ENCODE peak calls at places on chromosome 1, in four cellular contexts. P is GM12878, S is K562, U is HepG2. M is an unnamed sample.

GRCh38 chr1:23936481-23937176 is 23.0 kb upstream of the PNRC2 start:
- DNase-seq in P (no peak), S (peak), U (no peak), M (no peak)

GRCh38 chr1:171788696-171789095 is 7.2 kb downstream of the METTL13 start:
- DNase-seq in P (no peak), S (no peak), U (no peak), M (no peak)

GRCh38 chr1:184545601-184546000 is 158.8 kb downstream of the C1orf21 start:
- DNase-seq in P (no peak), S (no peak), U (no peak), M (no peak)

GRCh38 chr1:34929853-34930701 is 627 bp upstream of the DLGAP3 start:
- DNase-seq in P (no peak), S (no peak), U (no peak), M (no peak)

GRCh38 chr1:203926025-203926540 is 64.7 kb downstream of the SNRPE start:
- DNase-seq in P (no peak), S (no peak), U (no peak), M (no peak)

GRCh38 chr1:45322486-45323040 is 4.1 kb upstream of the HPDL start:
- DNase-seq in P (no peak), S (peak), U (no peak), M (no peak)

GRCh38 chr1:155184835-155185782 is 11.5 kb downstream of the TRIM46 start:
- DNase-seq in P (peak), S (peak), U (no peak), M (no peak)

GRCh38 chr1:26731233-26731902 is 35.6 kb downstream of the ARID1A start:
- DNase-seq in P (no peak), S (no peak), U (no peak), M (no peak)

GRCh38 chr1:69645477-69645876 is 77.8 kb downstream of the LRRC7 start:
- DNase-seq in P (no peak), S (no peak), U (no peak), M (no peak)
- TF ChIP-seq TARDBP in P (no peak), S (no peak), U (no peak), M (no peak)

GRCh38 chr1:224137518-224137917 is 23.6 kb downstream of the FBXO28 start:
- DNase-seq in P (no peak), S (no peak), U (no peak), M (no peak)

GRCh38 chr1:224132901-224133300 is 19.0 kb downstream of the FBXO28 start:
- DNase-seq in P (no peak), S (no peak), U (no peak), M (no peak)

GRCh38 chr1:224131253-224131652 is 17.3 kb downstream of the FBXO28 start:
- DNase-seq in P (no peak), S (no peak), U (no peak), M (no peak)

GRCh38 chr1:224138198-224138597 is 24.3 kb downstream of the FBXO28 start:
- DNase-seq in P (no peak), S (no peak), U (no peak), M (no peak)

DNA sequence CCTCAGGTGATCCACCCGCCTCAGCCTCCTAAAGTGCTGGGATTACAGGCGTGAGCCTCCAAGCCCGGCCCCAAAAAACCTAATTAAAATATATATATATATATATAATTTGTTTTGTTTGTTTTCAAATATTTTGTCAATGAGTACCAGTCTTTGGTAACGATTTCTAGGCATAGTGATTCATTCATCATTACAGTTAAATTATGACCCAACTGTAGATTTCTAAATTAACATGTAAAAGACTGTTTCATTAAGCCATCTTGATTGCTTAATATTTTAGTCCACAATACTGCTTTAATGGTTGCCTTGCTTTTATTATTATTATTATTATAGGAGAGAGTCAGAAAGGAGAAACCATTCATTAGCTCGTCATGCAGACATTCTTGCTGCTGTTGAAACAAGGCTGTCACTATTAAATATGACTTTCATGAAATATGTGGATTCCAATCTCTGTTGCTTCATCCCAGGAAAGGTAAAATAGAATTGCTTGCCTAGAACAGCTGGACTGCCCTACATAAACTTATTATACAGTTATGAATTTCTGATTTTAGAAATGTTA is 19.9 kb downstream of the FBXO28 start:
- DNase-seq in P (no peak), S (no peak), U (no peak), M (no peak)
- TF ChIP-seq TARDBP in P (no peak), S (no peak), U (no peak), M (no peak)

DNA sequence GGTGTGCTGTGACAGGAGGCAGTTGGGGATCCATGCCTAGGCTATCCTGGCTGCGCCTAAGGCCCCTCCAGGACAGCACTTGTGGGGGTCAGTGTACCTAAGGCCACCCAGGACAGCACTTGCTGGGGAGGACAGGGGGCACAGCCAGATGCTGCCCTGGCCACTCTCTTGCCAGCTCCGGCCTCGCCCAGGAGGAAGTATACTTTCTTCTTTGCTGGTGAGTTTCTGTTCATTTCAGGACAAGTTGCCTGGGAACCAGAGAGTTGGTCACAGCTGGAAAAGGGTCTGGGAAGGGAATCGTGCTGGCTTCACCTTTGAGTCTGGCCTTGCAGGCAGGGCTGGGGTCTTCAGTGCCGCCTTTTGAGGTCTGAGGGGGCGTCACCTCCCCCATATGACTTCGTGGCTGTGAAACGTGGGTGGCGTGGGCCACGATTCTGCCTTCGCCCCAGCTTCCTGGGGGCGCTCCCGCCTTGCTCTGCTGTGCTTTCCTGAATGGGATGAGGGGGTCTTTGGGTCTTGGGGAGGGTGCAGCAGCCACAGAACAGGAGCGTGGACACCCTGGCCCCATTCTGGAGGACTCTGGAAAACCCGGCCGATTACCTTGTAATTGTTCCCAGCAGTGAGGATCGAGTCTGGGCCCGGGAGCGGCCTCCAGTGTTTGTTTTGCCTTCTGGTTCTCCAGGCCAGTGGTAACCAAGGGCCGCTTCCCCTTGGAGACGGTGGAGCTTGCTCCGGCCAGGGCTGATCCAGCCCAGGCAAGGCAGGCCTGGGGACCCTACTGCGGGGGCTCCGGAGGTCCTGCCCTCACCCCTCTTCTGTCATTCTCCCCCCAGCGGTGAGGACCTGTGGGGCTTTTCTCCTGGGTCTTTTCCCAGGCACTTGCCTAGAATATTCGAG is 45.9 kb downstream of the SPSB1 start:
- DNase-seq in P (no peak), S (no peak), U (no peak), M (no peak)
- TF ChIP-seq TARDBP in P (no peak), S (no peak), U (no peak), M (no peak)

GRCh38 chr1:228101994-228102790 is 933 bp downstream of the C1orf35 start:
- DNase-seq in P (no peak), S (peak), U (no peak), M (peak)
- TF ChIP-seq TARDBP in P (no peak), S (no peak), U (no peak), M (peak)

M was measured in HEK293T.